ENCODE peak calls at places on chromosomes 1 and 21, in four cellular contexts. U, V, R and G are unnamed samples.
A peak's percentile ranks its signal among the peaks of the same experiment; 100 is the strongest.

GRCh38 chr1:3481836-3482589 is 27.5 kb downstream of the ARHGEF16 start:
- DNase-seq in U (no peak), V (no peak), R (no peak), G (no peak)

GRCh38 chr21:43361127-43361492 is 65.8 kb downstream of the SIK1 start:
- DNase-seq in U (peak; percentile 58), V (no peak), R (peak; percentile 36), G (no peak)

GRCh38 chr21:44888581-44889550 is 15.4 kb upstream of the PTTG1IP start:
- DNase-seq in U (peak; percentile 13), V (no peak), R (peak; percentile 15), G (no peak)

GRCh38 chr21:29753216-29753615 is 186.6 kb downstream of the GRIK1 start:
- DNase-seq in U (no peak), V (no peak), R (no peak), G (no peak)

GRCh38 chr1:212820969-212821368 is 26.5 kb downstream of the SPATA45 start:
- DNase-seq in U (no peak), V (no peak), R (no peak), G (no peak)

GRCh38 chr1:77413541-77414335 is 131.9 kb downstream of the AK5 start:
- DNase-seq in U (no peak), V (peak; percentile 90), R (no peak), G (no peak)

GRCh38 chr21:37855568-37856391 is 60.5 kb downstream of the KCNJ6 start:
- DNase-seq in U (no peak), V (no peak), R (peak; percentile 80), G (no peak)

GRCh38 chr1:247210062-247210385 is 38.2 kb upstream of the ZNF124 start:
- DNase-seq in U (no peak), V (no peak), R (no peak), G (no peak)

GRCh38 chr1:109535971-109536491 is 3.6 kb upstream of the GPR61 start:
- DNase-seq in U (peak; percentile 53), V (no peak), R (no peak), G (no peak)

GRCh38 chr1:163656367-163656766 is 334.6 kb downstream of the NUF2 start:
- DNase-seq in U (no peak), V (no peak), R (no peak), G (no peak)

GRCh38 chr1:85325920-85326319 is 49.5 kb upstream of the BCL10 start:
- DNase-seq in U (no peak), V (no peak), R (no peak), G (no peak)

GRCh38 chr1:183987593-183988318 is 49.8 kb downstream of the COLGALT2 start:
- DNase-seq in U (no peak), V (no peak), R (no peak), G (no peak)

GRCh38 chr1:85573348-85573747 is 7.2 kb upstream of the CCN1 start:
- DNase-seq in U (no peak), V (no peak), R (no peak), G (no peak)

GRCh38 chr1:31788825-31789256 is 24.7 kb upstream of the ADGRB2 start:
- DNase-seq in U (no peak), V (peak; percentile 21), R (no peak), G (no peak)

GRCh38 chr1:197140123-197140522 is 6.3 kb downstream of the ASPM start:
- DNase-seq in U (no peak), V (no peak), R (no peak), G (no peak)

GRCh38 chr1:24920155-24920925 is 9.7 kb downstream of the RUNX3 start:
- DNase-seq in U (no peak), V (no peak), R (no peak), G (no peak)

GRCh38 chr21:46116846-46117585 is 19.1 kb downstream of the COL6A2 start:
- DNase-seq in U (peak; percentile 10), V (no peak), R (peak; percentile 12), G (peak; percentile 2)

GRCh38 chr1:207463021-207463420 is 8.9 kb downstream of the CR2 start:
- DNase-seq in U (no peak), V (no peak), R (no peak), G (no peak)

GRCh38 chr21:33022489-33022827 is 3.3 kb upstream of the OLIG2 start:
- DNase-seq in U (no peak), V (no peak), R (no peak), G (no peak)

GRCh38 chr1:183318433-183318832 is 99.7 kb downstream of the NMNAT2 start:
- DNase-seq in U (peak; percentile 78), V (peak; percentile 4), R (no peak), G (peak; percentile 66)

GRCh38 chr1:37096523-37096922 is 62.2 kb upstream of the GRIK3 start:
- DNase-seq in U (no peak), V (no peak), R (no peak), G (peak; percentile 17)

GRCh38 chr1:80925130-80925780 is 875.5 kb upstream of the ADGRL2 start:
- DNase-seq in U (no peak), V (no peak), R (no peak), G (no peak)

GRCh38 chr1:206753141-206753540 is 17.4 kb upstream of the IL19 start:
- DNase-seq in U (no peak), V (no peak), R (no peak), G (no peak)

GRCh38 chr1:17539526-17540254 is at the start of gene ARHGEF10L:
- DNase-seq in U (peak; percentile 29), V (no peak), R (peak; percentile 45), G (no peak)

GRCh38 chr21:39040494-39041110 is 142.6 kb downstream of the PSMG1 start:
- DNase-seq in U (no peak), V (no peak), R (no peak), G (no peak)

GRCh38 chr1:48414264-48414663 is 57.7 kb downstream of the SPATA6 start:
- DNase-seq in U (no peak), V (no peak), R (no peak), G (no peak)

GRCh38 chr1:236523704-236524141 is at the start of gene LGALS8:
- DNase-seq in U (peak; percentile 93), V (peak; percentile 87), R (peak; percentile 76), G (peak; percentile 80)

GRCh38 chr1:26828352-26829093 is 2.0 kb downstream of the ZDHHC18 start:
- DNase-seq in U (peak; percentile 28), V (peak; percentile 29), R (no peak), G (no peak)

GRCh38 chr1:219812086-219812485 is 116.3 kb downstream of the SLC30A10 start:
- DNase-seq in U (no peak), V (no peak), R (no peak), G (no peak)

GRCh38 chr1:174448964-174449363 is 1.2 kb downstream of the GPR52 start:
- DNase-seq in U (no peak), V (no peak), R (no peak), G (no peak)

GRCh38 chr21:44814498-44815023 is 3.3 kb downstream of the SUMO3 start:
- DNase-seq in U (no peak), V (no peak), R (no peak), G (no peak)

GRCh38 chr1:92484472-92485373 is 2.0 kb downstream of the GFI1 start:
- DNase-seq in U (no peak), V (peak; percentile 75), R (peak; percentile 53), G (peak; percentile 28)

GRCh38 chr1:28540651-28541050 is 12.2 kb upstream of the TRNAU1AP start:
- DNase-seq in U (no peak), V (no peak), R (no peak), G (no peak)

GRCh38 chr1:28537457-28538199 is 15.3 kb upstream of the TRNAU1AP start:
- DNase-seq in U (no peak), V (no peak), R (no peak), G (no peak)

GRCh38 chr1:28538286-28538685 is 14.6 kb upstream of the TRNAU1AP start:
- DNase-seq in U (no peak), V (no peak), R (no peak), G (no peak)

GRCh38 chr1:28530456-28530855 is 22.4 kb upstream of the TRNAU1AP start:
- DNase-seq in U (no peak), V (no peak), R (no peak), G (no peak)

DNA sequence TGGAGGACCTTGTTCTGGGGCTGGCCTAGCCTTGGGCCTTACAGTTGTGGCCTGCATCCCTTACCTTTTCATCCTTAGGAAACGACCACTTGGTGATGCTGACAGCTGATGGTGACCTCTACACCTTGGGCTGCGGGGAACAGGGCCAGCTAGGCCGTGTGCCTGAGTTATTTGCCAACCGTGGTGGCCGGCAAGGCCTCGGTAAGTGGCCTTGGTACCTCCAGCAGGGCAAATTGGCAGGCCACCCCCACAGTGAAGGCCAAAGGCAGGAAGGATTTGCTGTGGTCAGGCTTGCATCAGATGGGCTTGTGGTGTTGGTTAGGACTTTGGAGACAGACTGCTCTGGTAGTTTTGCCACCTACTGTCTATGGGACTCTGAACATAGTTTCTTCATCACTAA is 17.7 kb upstream of the TRNAU1AP start:
- DNase-seq in U (no peak), V (peak; percentile 21), R (no peak), G (no peak)
- TF ChIP-seq CTCF in U (no peak), V (no peak), R (no peak), G (no peak)

DNA sequence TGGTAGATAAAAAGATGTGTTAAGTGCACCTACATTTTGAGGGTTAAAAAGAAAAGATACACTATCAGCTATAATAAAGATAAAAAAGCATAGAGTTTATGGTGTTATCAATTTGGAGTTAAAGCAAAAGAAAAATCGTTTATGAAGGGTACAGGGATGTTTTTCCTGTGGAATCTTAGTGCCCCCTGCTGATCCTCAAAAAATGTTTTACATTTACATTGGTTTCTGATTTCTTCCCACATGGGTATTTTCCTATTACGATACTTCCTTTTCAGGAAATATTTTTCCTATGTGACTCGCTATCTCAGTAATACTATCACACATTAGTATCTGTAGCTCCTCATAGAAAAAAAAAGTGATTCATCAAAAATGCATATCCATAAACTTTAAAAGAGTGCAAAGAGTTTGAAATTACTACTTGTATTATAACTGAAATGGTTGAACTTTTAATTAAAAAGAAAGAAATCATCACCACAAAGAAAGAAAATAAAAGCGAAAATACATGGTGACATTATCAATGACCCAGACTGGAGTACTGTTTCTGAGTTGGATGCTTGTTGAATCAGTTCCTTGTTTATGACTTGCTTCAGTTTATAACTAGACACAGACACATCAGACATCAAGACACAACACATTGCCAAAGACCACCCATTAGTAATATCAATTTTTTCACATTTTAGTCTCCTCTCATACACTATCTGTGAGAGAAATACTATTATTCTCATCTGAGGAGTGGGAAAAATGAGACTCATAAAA is 293.2 kb downstream of the MRPL39 start:
- DNase-seq in U (no peak), V (no peak), R (no peak), G (no peak)
- TF ChIP-seq CTCF in U (peak; percentile 57), V (no peak), R (peak; percentile 17), G (no peak)

DNA sequence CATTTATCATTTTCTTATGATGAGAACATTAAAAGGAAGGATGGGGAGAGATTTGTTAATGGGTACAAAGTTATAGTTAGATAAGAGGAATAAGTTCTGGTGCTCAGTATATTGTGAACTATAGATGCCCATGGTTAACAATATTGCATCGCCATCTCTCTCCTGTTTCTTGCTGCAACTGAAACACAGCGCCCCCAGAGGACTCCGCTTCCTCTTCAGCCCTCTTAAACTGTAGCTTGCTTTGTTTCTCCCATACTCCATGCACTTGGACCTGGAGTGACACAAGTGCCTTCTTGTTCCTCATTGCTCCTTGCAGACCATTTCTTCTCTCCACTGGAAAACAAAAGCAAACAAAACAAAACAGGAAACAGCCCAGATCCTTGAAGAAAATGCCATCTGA is 70.1 kb upstream of the NTPCR start:
- DNase-seq in U (no peak), V (peak; percentile 24), R (peak; percentile 69), G (peak; percentile 36)
- TF ChIP-seq CTCF in U (peak; percentile 65), V (peak; percentile 29), R (peak; percentile 67), G (peak; percentile 47)

DNA sequence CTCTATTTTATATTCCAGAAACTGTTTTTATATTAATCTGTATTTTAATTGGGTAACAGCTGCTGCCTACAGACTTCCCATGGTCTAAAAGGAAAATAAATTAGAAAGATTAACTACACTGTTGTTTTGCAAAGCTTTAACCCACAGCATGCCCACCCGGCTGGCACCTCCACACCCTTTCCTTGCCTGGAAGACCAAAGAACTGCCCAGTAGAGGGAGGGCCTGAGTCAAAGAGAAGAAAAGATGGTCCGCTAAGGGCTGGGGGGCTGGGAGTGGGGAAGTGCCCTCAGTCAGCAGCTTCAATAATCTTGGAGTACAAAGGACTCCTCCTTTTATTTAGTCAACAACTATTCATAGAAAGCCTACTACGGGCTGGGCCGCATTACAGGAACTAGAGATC is 40.7 kb downstream of the ERI3 start:
- DNase-seq in U (no peak), V (no peak), R (no peak), G (no peak)
- TF ChIP-seq CTCF in U (no peak), V (no peak), R (no peak), G (no peak)